ENCODE peak calls at places on chromosomes 5 and 9, in ten cellular contexts. O is heart right ventricle; V is HTR-8/SVneo; F is astrocyte; B is stimulated activated CD4-positive, alpha-beta T cell treated with anti-CD3 and anti-CD28 coated beads, Interleukin-2, amount 100 ng/mL, for 48 hours; I is lung; Z is fibroblast of the conjunctiva; Y is NCI-H1417 treated with DMSO at 0.1 percent for 48 hours; J is non-pigmented ciliary epithelial cell; S is left cardiac atrium. U is an unnamed sample.

GRCh38 chr5:95823241-95823737 is 763 bp upstream of the GLRX start:
- DNase-seq in O (no peak), V (no peak), F (no peak), B (no peak), I (no peak), Z (no peak), Y (no peak), J (no peak), S (no peak), U (no peak)

GRCh38 chr5:134007581-134008256 is 2.9 kb upstream of the VDAC1 start:
- DNase-seq in O (no peak), V (peak; percentile 63), F (no peak), B (no peak), I (no peak), Z (no peak), Y (no peak), J (no peak), S (peak; percentile 40), U (no peak)

GRCh38 chr9:133691659-133692363 is 46.3 kb downstream of the SARDH start:
- DNase-seq in O (no peak), V (peak; percentile 58), F (peak; percentile 40), B (no peak), I (no peak), Z (no peak), Y (no peak), J (no peak), S (peak; percentile 10), U (no peak)

GRCh38 chr9:35908484-35909125 is 685 bp upstream of the SPAAR start:
- DNase-seq in O (peak; percentile 59), V (no peak), F (no peak), B (no peak), I (peak; percentile 29), Z (no peak), Y (no peak), J (no peak), S (peak; percentile 64), U (no peak)

GRCh38 chr9:119453980-119454379 is 84.7 kb upstream of the BRINP1 start:
- DNase-seq in O (no peak), V (no peak), F (no peak), B (no peak), I (no peak), Z (no peak), Y (no peak), J (no peak), S (no peak), U (no peak)

GRCh38 chr5:72478276-72478675 is 28.9 kb downstream of the ZNF366 start:
- DNase-seq in O (no peak), V (no peak), F (no peak), B (no peak), I (no peak), Z (no peak), Y (no peak), J (no peak), S (no peak), U (no peak)

GRCh38 chr9:38133595-38133994 is 64.6 kb upstream of the SHB start:
- DNase-seq in O (no peak), V (no peak), F (no peak), B (no peak), I (no peak), Z (no peak), Y (no peak), J (no peak), S (no peak), U (no peak)

GRCh38 chr5:35963381-35963843 is 25.0 kb upstream of the CAPSL start:
- DNase-seq in O (no peak), V (no peak), F (no peak), B (peak; percentile 10), I (no peak), Z (no peak), Y (no peak), J (no peak), S (no peak), U (no peak)

GRCh38 chr9:131809941-131810344 is 70.1 kb upstream of the RAPGEF1 start:
- DNase-seq in O (no peak), V (no peak), F (peak; percentile 76), B (no peak), I (no peak), Z (no peak), Y (no peak), J (no peak), S (no peak), U (no peak)

GRCh38 chr9:126618590-126619335 is 5.0 kb downstream of the LMX1B start:
- DNase-seq in O (no peak), V (no peak), F (no peak), B (no peak), I (no peak), Z (no peak), Y (no peak), J (no peak), S (no peak), U (no peak)

GRCh38 chr9:136001231-136001630 is 40.1 kb upstream of the UBAC1 start:
- DNase-seq in O (no peak), V (no peak), F (no peak), B (no peak), I (no peak), Z (no peak), Y (no peak), J (no peak), S (no peak), U (no peak)

GRCh38 chr9:113746486-113746885 is 129.6 kb upstream of the ZNF618 start:
- DNase-seq in O (no peak), V (no peak), F (no peak), B (no peak), I (no peak), Z (no peak), Y (no peak), J (no peak), S (no peak), U (no peak)

GRCh38 chr9:36997414-36997813 is 36.7 kb downstream of the PAX5 start:
- DNase-seq in O (no peak), V (peak; percentile 33), F (peak; percentile 20), B (no peak), I (no peak), Z (no peak), Y (no peak), J (no peak), S (no peak), U (no peak)

GRCh38 chr9:17229945-17230560 is 95.2 kb downstream of the CNTLN start:
- DNase-seq in O (no peak), V (no peak), F (no peak), B (no peak), I (no peak), Z (no peak), Y (no peak), J (no peak), S (no peak), U (no peak)

GRCh38 chr5:1371191-1371590 is 26.3 kb upstream of the CLPTM1L start:
- DNase-seq in O (no peak), V (no peak), F (no peak), B (no peak), I (no peak), Z (no peak), Y (no peak), J (no peak), S (no peak), U (no peak)

GRCh38 chr5:14155730-14156129 is 12.6 kb downstream of the TRIO start:
- DNase-seq in O (no peak), V (no peak), F (no peak), B (no peak), I (no peak), Z (no peak), Y (no peak), J (no peak), S (no peak), U (no peak)